ENCODE peak calls at places on chromosomes 1 and 21, in four cellular contexts. L, W, A and S are unnamed samples.
A peak's percentile ranks its signal among the peaks of the same experiment; 100 is the strongest.

GRCh38 chr1:37094302-37094701 is 60.0 kb upstream of the GRIK3 start:
- DNase-seq in L (no peak), W (no peak), A (no peak), S (no peak)

GRCh38 chr1:22607154-22607553 is 29.3 kb upstream of the C1QA start:
- DNase-seq in L (no peak), A (no peak), W (no peak), S (no peak)

GRCh38 chr1:38141483-38141882 is 94.9 kb upstream of the POU3F1 start:
- DNase-seq in A (no peak), W (no peak), L (no peak), S (no peak)

GRCh38 chr1:116066868-116067563 is 44.2 kb upstream of the MAB21L3 start:
- DNase-seq in A (no peak), W (no peak), L (peak; percentile 7), S (no peak)

GRCh38 chr1:101071470-101071886 is 45.9 kb upstream of the DPH5 start:
- DNase-seq in W (no peak), L (no peak), A (no peak), S (no peak)

GRCh38 chr1:68112835-68113243 is 62.4 kb upstream of the DIRAS3 start:
- DNase-seq in W (no peak), L (peak; percentile 87), A (no peak), S (peak; percentile 95)

GRCh38 chr21:39007985-39008384 is 175.3 kb downstream of the PSMG1 start:
- DNase-seq in A (no peak), W (no peak), L (no peak), S (no peak)

GRCh38 chr1:118985611-118986290 is 2.4 kb downstream of the TBX15 start:
- DNase-seq in A (no peak), L (no peak), W (no peak), S (no peak)

GRCh38 chr1:227072991-227073390 is 132.9 kb downstream of the COQ8A start:
- DNase-seq in A (no peak), L (peak; percentile 37), W (no peak), S (peak; percentile 92)

GRCh38 chr1:212153635-212154034 is 118.1 kb downstream of the DTL start:
- DNase-seq in W (no peak), A (no peak), L (no peak), S (no peak)

GRCh38 chr1:154730986-154731489 is 123.1 kb upstream of the ADAR start:
- DNase-seq in L (no peak), A (no peak), W (no peak), S (no peak)

GRCh38 chr1:47280142-47280541 is 33.8 kb downstream of the STIL start:
- DNase-seq in L (peak; percentile 35), W (no peak), A (no peak), S (no peak)

GRCh38 chr1:222369991-222370910 is 177.7 kb downstream of the HHIPL2 start:
- DNase-seq in L (peak; percentile 57), A (no peak), W (no peak), S (peak; percentile 53)

GRCh38 chr1:36342426-36343185 is 19.2 kb upstream of the EVA1B start:
- DNase-seq in L (peak; percentile 77), A (no peak), W (peak; percentile 88), S (peak; percentile 87)

GRCh38 chr1:81834268-81834667 is 33.5 kb downstream of the ADGRL2 start:
- DNase-seq in A (no peak), W (no peak), L (no peak), S (no peak)

GRCh38 chr1:27161594-27161993 is 6.7 kb upstream of the SLC9A1 start:
- DNase-seq in W (peak; percentile 40), A (no peak), L (peak; percentile 57), S (peak; percentile 70)

GRCh38 chr1:68049941-68050878 is at the start of gene DIRAS3:
- DNase-seq in W (peak; percentile 11), A (no peak), L (peak; percentile 46), S (peak; percentile 21)

GRCh38 chr1:107727866-107728265 is 237.1 kb downstream of the VAV3 start:
- DNase-seq in L (no peak), A (no peak), W (no peak), S (peak; percentile 21)

GRCh38 chr1:209800984-209801834 is 4.7 kb downstream of the IRF6 start:
- DNase-seq in W (no peak), A (no peak), L (peak; percentile 48), S (no peak)

GRCh38 chr1:193819376-193819775 is 633.0 kb upstream of the B3GALT2 start:
- DNase-seq in W (no peak), A (no peak), L (no peak), S (no peak)

GRCh38 chr1:67347688-67348472 is 40.2 kb downstream of the IL12RB2 start:
- DNase-seq in L (peak; percentile 85), A (peak; percentile 45), W (peak; percentile 55), S (peak; percentile 76)

GRCh38 chr1:93471911-93472310 is 24.0 kb downstream of the FNBP1L start:
- DNase-seq in A (no peak), L (peak; percentile 58), W (no peak), S (peak; percentile 93)

GRCh38 chr1:152112101-152112884 is 3.0 kb downstream of the TCHH start:
- DNase-seq in W (no peak), L (peak; percentile 31), A (peak; percentile 5), S (peak; percentile 13)

DNA sequence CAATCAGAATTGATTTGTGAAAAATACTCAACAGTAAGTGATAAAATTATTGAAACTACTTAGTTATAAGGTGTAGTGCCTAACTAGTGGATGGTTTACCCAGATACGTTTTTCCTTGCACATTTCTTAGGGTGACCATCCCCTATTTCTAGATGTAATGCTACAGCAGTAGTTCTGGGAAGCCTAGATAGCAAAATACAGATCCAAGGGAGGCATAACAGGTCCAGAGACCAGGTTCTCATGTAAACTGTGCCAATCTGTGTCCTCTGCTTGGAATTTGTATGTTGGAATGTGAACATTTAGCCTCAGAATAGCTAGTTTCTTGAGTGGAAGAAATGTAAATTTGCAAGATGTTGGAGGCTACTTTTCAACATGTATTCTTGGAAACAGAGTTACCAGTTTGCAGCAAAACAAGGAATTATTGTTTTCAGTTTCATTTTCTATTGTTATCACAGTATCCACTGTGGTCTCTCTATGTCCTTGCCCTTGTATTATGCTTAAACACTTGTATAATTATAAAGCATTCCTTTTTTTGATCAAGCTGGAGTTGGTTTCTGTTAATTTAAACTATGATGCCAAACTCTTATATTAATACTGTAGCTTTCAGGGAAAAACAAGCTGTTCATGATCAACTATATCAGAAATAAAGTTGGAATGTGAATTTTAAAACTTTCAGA is 102.0 kb upstream of the BRINP3 start:
- DNase-seq in W (no peak), A (no peak), L (no peak), S (no peak)
- H2AFZ ChIP-seq in W (no peak overlapping the region), A (peak overlapping the region; percentile 69), L (no peak overlapping the region), S (no peak overlapping the region)

DNA sequence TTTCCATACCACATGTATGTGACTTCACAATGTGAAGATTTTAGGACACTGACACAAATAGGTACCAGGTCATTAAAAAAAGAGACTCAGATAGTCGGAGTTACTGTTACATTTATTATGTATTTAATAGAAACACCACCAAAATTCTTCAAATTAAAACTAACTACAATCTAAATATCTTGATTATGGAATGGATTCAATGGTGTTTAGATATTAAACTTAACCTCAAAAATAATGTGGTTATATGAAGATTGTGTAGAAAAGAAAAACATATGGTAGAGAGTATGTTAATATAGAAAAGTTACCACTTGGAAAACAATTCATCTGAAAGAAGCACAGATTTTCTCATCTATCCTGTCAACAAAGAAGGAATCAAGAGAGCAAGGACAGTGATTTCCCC is at the start of gene RGS21:
- DNase-seq in A (no peak), L (no peak), W (no peak), S (no peak)
- H3K4me2 ChIP-seq in A (no peak within 1 kb of the TSS), L (no peak within 1 kb of the TSS), W (no peak within 1 kb of the TSS), S (no peak within 1 kb of the TSS)

GRCh38 chr1:32071758-32072621 is 749 bp upstream of the TMEM39B start:
- DNase-seq in A (no peak), L (no peak), W (no peak), S (peak; percentile 64)
- H2AFZ ChIP-seq in A (peak overlapping the region; percentile 99), L (peak overlapping the region; percentile 89), W (peak overlapping the region; percentile 91), S (peak overlapping the region; percentile 98)

GRCh38 chr1:14521602-14522001 is 76.9 kb upstream of the KAZN start:
- DNase-seq in L (no peak), W (no peak), A (no peak), S (no peak)
- H3K4me2 ChIP-seq in L (no peak overlapping the region), W (no peak overlapping the region), A (no peak overlapping the region), S (no peak overlapping the region)

DNA sequence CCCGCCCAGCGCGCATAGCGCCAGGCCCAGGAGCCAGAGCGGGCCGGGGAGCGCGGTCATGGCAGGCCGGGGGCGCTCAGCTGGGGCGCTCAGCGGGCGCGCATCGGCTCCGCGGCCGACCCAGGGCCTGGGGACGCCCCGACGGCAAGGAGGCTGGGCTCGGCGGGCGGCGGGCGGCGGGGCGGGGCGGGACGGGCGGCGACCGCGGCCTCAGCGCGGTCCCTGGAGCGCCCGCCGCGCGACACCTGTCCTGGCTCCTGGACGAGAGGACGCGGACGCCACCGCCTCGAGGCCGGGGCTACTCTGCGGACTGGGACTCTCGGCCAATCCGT is 273 bp downstream of the BMP8B start:
- DNase-seq in W (no peak), A (no peak), L (no peak), S (no peak)
- H2AFZ ChIP-seq in W (peak overlapping the region; percentile 79), A (peak overlapping the region; percentile 91), L (peak overlapping the region; percentile 86), S (peak overlapping the region; percentile 93)

GRCh38 chr1:54405894-54406293 is 300 bp downstream of the SSBP3 start:
- DNase-seq in W (peak; percentile 35), L (no peak), A (no peak), S (peak; percentile 17)
- H3K4me2 ChIP-seq in W (peak overlapping the region; percentile 36), L (no peak overlapping the region), A (peak overlapping the region; percentile 59), S (peak overlapping the region; percentile 49)

GRCh38 chr1:205272541-205272940 is 44.8 kb downstream of the TMCC2 start:
- DNase-seq in L (no peak), A (no peak), W (no peak), S (no peak)

GRCh38 chr1:205271745-205272144 is 44.0 kb downstream of the TMCC2 start:
- DNase-seq in A (no peak), L (no peak), W (no peak), S (no peak)

GRCh38 chr1:205270764-205271163 is 43.0 kb downstream of the TMCC2 start:
- DNase-seq in L (peak; percentile 81), A (no peak), W (no peak), S (peak; percentile 94)

GRCh38 chr1:205270271-205270670 is 42.5 kb downstream of the TMCC2 start:
- DNase-seq in L (no peak), A (no peak), W (no peak), S (no peak)

GRCh38 chr1:205271277-205271676 is 43.5 kb downstream of the TMCC2 start:
- DNase-seq in L (no peak), W (no peak), A (no peak), S (peak; percentile 35)
- H2AFZ ChIP-seq in L (no peak overlapping the region), W (no peak overlapping the region), A (no peak overlapping the region), S (no peak overlapping the region)

DNA sequence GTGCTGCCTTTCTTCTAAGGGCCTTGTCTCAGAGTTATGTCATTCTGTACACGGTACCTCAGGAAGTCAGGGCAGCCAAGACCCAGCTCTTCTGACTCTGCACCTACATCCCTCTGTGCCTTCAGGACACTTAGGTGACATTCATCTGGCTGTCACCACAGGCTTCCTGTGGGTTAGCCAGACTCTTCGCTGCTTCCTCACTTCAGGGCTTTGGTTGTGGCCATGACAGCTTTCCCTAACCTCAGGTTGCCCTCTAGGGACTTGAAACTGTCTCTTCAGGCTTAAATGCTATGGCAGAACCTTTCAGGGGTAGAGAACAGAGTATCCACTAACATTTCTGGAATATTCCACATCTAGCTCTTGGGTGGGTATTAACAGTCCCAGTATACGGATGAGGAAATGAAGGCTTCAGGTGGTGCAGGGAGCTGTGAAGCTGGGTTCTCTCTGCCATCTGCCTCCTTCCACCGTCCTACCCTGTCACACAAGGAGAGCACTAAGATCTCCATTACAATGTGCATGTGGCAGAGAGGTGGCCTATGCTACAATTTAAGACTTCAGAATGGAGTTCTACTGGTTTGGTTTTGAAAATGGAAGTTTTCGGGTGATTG is 9.9 kb downstream of the TSSK3 start:
- DNase-seq in W (no peak), L (no peak), A (no peak), S (peak; percentile 33)
- H3K4me2 ChIP-seq in W (no peak overlapping the region), L (no peak overlapping the region), A (no peak overlapping the region), S (no peak overlapping the region)